ENCODE peak calls at places on chromosome 18, in six cellular contexts. R is foreskin melanocyte; O is stimulated activated CD4-positive, alpha-beta T cell treated with anti-CD3 and anti-CD28 coated beads, Interleukin-2, amount 100 ng/mL, for 48 hours; D is anterior cingulate cortex; U is stimulated activated naive B cell treated with anti-CD40 and anti-IgM and Interleukin-4, amounts not matched to agents 10 μg/mL and 1 μg/mL and 100 μg/mL, for 72 hours; Y is NCI-H2081. J is an unnamed sample.

GRCh38 chr18:37649930-37650329 is 84.3 kb upstream of the CELF4 start:
- DNase-seq in R (no peak), O (no peak), D (no peak), U (no peak), Y (no peak), J (no peak)

GRCh38 chr18:23573948-23574431 is 12.3 kb downstream of the NPC1 start:
- DNase-seq in R (peak), O (no peak), D (no peak), U (no peak), Y (no peak), J (no peak)

GRCh38 chr18:68234115-68234514 is 480.8 kb downstream of the TMX3 start:
- DNase-seq in R (no peak), O (no peak), D (no peak), U (no peak), Y (no peak), J (no peak)

GRCh38 chr18:54532222-54532621 is 58.8 kb upstream of the DYNAP start:
- DNase-seq in R (no peak), O (no peak), D (no peak), U (no peak), Y (no peak), J (no peak)

GRCh38 chr18:37298816-37299215 is 266.8 kb downstream of the CELF4 start:
- DNase-seq in R (no peak), O (no peak), D (no peak), U (no peak), Y (no peak), J (no peak)

GRCh38 chr18:74217476-74218143 is 69.3 kb downstream of the TIMM21 start:
- DNase-seq in R (no peak), O (no peak), D (no peak), U (no peak), Y (no peak), J (no peak)

GRCh38 chr18:70578480-70578879 is 289.6 kb downstream of the SOCS6 start:
- DNase-seq in R (no peak), O (no peak), D (no peak), U (no peak), Y (no peak), J (no peak)

GRCh38 chr18:49135871-49136270 is 185.1 kb upstream of the SMAD7 start:
- DNase-seq in R (peak), O (no peak), D (no peak), U (no peak), Y (no peak), J (no peak)

GRCh38 chr18:2716394-2717326 is 61.1 kb downstream of the SMCHD1 start:
- DNase-seq in R (no peak), O (no peak), D (no peak), U (no peak), Y (no peak), J (no peak)

GRCh38 chr18:53380063-53380639 is 844.3 kb downstream of the MBD2 start:
- DNase-seq in R (peak), O (no peak), D (no peak), U (no peak), Y (no peak), J (no peak)

GRCh38 chr18:35580748-35581534 is 599 bp upstream of the GALNT1 start:
- DNase-seq in R (no peak), O (peak), D (no peak), U (peak), Y (peak), J (peak)

J was measured in germinal center.